ENCODE peak calls at places on chromosomes 7 and 10, in nine cellular contexts. Q, O, N, S, E, C, K, D and P are unnamed samples.
A peak's percentile ranks its signal among the peaks of the same experiment; 100 is the strongest.

GRCh38 chr7:33886100-33886623 is 19.2 kb upstream of the BMPER start:
- DNase-seq in D (peak; percentile 75), E (no peak), C (no peak), N (no peak), S (no peak), Q (no peak), O (no peak), K (no peak), P (peak; percentile 79)

GRCh38 chr7:140242057-140243031 is 65.6 kb upstream of the KDM7A start:
- DNase-seq in E (no peak), Q (no peak), D (no peak), N (peak; percentile 71), S (peak; percentile 64), C (no peak), K (no peak), O (no peak), P (no peak)

GRCh38 chr10:70617798-70618568 is 15.4 kb upstream of the PRF1 start:
- DNase-seq in O (no peak), K (no peak), S (no peak), C (no peak), D (no peak), E (peak; percentile 56), N (no peak), Q (no peak), P (no peak)

GRCh38 chr10:120963587-120964220 is 112.5 kb downstream of the WDR11 start:
- DNase-seq in N (no peak), Q (no peak), C (no peak), O (no peak), E (no peak), K (no peak), S (no peak), D (no peak), P (no peak)

GRCh38 chr7:63105978-63106377 is 892.7 kb upstream of the ZNF722 start:
- DNase-seq in D (no peak), S (no peak), O (no peak), K (no peak), N (no peak), E (no peak), Q (no peak), C (no peak), P (no peak)

GRCh38 chr10:101018600-101019439 is 12.1 kb downstream of the PDZD7 start:
- DNase-seq in S (peak; percentile 90), C (peak; percentile 81), Q (peak; percentile 89), N (peak; percentile 67), E (no peak), K (peak; percentile 33), O (peak; percentile 39), D (peak; percentile 97), P (no peak)

GRCh38 chr7:96355990-96356506 is 34.1 kb upstream of the SLC25A13 start:
- DNase-seq in C (no peak), E (no peak), S (no peak), Q (no peak), N (no peak), K (no peak), O (no peak), D (no peak), P (no peak)

GRCh38 chr7:101138149-101138870 is 11.4 kb downstream of the SERPINE1 start:
- DNase-seq in C (peak; percentile 34), Q (peak; percentile 94), D (peak; percentile 73), N (peak; percentile 76), E (peak; percentile 91), O (peak; percentile 49), S (peak; percentile 70), K (no peak), P (peak; percentile 96)

GRCh38 chr10:49218480-49218879 is 30.3 kb upstream of the TMEM273 start:
- DNase-seq in Q (no peak), O (no peak), S (no peak), C (no peak), E (no peak), K (no peak), D (no peak), N (no peak), P (no peak)

GRCh38 chr7:69534461-69535041 is 63.7 kb upstream of the AUTS2 start:
- DNase-seq in D (no peak), K (no peak), S (no peak), O (no peak), Q (no peak), E (no peak), N (no peak), C (no peak), P (no peak)

GRCh38 chr10:19874791-19875190 is 58.6 kb downstream of the PLXDC2 start:
- DNase-seq in K (no peak), S (no peak), O (no peak), C (no peak), D (no peak), E (peak; percentile 12), N (no peak), Q (no peak), P (no peak)

GRCh38 chr7:72030994-72031667 is 381.0 kb downstream of the CALN1 start:
- DNase-seq in K (no peak), N (no peak), E (no peak), S (no peak), O (no peak), Q (no peak), D (no peak), C (no peak), P (no peak)

GRCh38 chr10:112898540-112899395 is 51.3 kb upstream of the TCF7L2 start:
- DNase-seq in N (no peak), D (peak; percentile 57), S (no peak), K (no peak), Q (no peak), E (peak; percentile 54), C (no peak), O (no peak), P (no peak)

GRCh38 chr7:31957090-31957720 is 113.0 kb downstream of the PDE1C start:
- DNase-seq in Q (no peak), C (no peak), K (no peak), S (no peak), N (no peak), O (no peak), D (no peak), E (no peak), P (no peak)